ENCODE peak calls at places on chromosomes 13 and 19, in six cellular contexts. V is activated naive CD4-positive, alpha-beta T cell treated with anti-CD3 and anti-CD28 coated beads for 36 hours; E is stimulated activated CD4-positive, alpha-beta T cell treated with anti-CD3 and anti-CD28 coated beads, TNF-alpha, amount 100 ng/mL, for 1 hour; H is neuronal stem cell; Z is HEK293T; L is non-pigmented ciliary epithelial cell. S is an unnamed sample.

GRCh38 chr19:4449022-4449825 is 8.4 kb downstream of the UBXN6 start:
- DNase-seq in V (no peak), E (no peak), H (no peak), Z (no peak), L (no peak), S (no peak)

GRCh38 chr19:1009043-1009975 is 9.1 kb downstream of the GRIN3B start:
- DNase-seq in V (no peak), E (no peak), H (no peak), Z (no peak), L (no peak), S (no peak)

GRCh38 chr13:36712785-36713184 is 39.0 kb downstream of the SERTM1 start:
- DNase-seq in V (no peak), E (no peak), H (no peak), Z (no peak), L (peak; percentile 36), S (no peak)

GRCh38 chr13:65985632-65986031 is 1244.5 kb downstream of the PCDH9 start:
- DNase-seq in V (no peak), E (no peak), H (no peak), Z (no peak), L (no peak), S (no peak)

GRCh38 chr19:35901854-35902661 is at the start of gene HCST:
- DNase-seq in V (peak; percentile 58), E (no peak), H (no peak), Z (no peak), L (no peak), S (peak; percentile 82)

GRCh38 chr13:69856331-69856730 is 251.3 kb upstream of the ATXN8OS start:
- DNase-seq in V (no peak), E (no peak), H (peak; percentile 12), Z (no peak), L (no peak), S (no peak)

GRCh38 chr19:485583-486236 is 10.6 kb upstream of the MADCAM1 start:
- DNase-seq in V (no peak), E (no peak), H (peak; percentile 75), Z (no peak), L (no peak), S (no peak)

GRCh38 chr13:23599083-23599925 is 29.1 kb downstream of the TNFRSF19 start:
- DNase-seq in V (no peak), E (no peak), H (no peak), Z (no peak), L (no peak), S (no peak)

GRCh38 chr13:100515410-100515800 is 73.2 kb downstream of the GGACT start:
- DNase-seq in V (no peak), E (no peak), H (no peak), Z (no peak), L (no peak), S (peak; percentile 59)

GRCh38 chr19:3722443-3723109 is 14.4 kb downstream of the TJP3 start:
- DNase-seq in V (no peak), E (no peak), H (no peak), Z (no peak), L (no peak), S (no peak)

GRCh38 chr13:27569405-27569804 is 50.9 kb downstream of the LNX2 start:
- DNase-seq in V (no peak), E (no peak), H (no peak), Z (no peak), L (no peak), S (no peak)

GRCh38 chr19:55283548-55284393 is at the start of gene BRSK1:
- DNase-seq in V (peak; percentile 71), E (peak; percentile 25), H (peak; percentile 76), Z (peak; percentile 46), L (no peak), S (no peak)

GRCh38 chr13:45781553-45782326 is 69.8 kb downstream of the SIAH3 start:
- DNase-seq in V (peak; percentile 26), E (no peak), H (no peak), Z (peak; percentile 35), L (no peak), S (peak; percentile 15)

S was measured in HL-60.